ENCODE peak calls at places on chromosomes 2 and 18, in four cellular contexts. One of them, this sample, is unnamed.

GRCh38 chr18:75489493-75490190 is 62.1 kb upstream of the SMIM21 start:
- DNase-seq in SK-N-SH: no peak
- DNase-seq in HepG2: peak; percentile 7
- DNase-seq in K562: no peak
- DNase-seq in this sample: peak; percentile 81

GRCh38 chr2:106030287-106031268 is 163.5 kb downstream of the UXS1 start:
- DNase-seq in SK-N-SH: no peak
- DNase-seq in HepG2: peak; percentile 90
- DNase-seq in K562: no peak
- DNase-seq in this sample: no peak

GRCh38 chr2:145332210-145332609 is 812.3 kb upstream of the ZEB2 start:
- DNase-seq in SK-N-SH: no peak
- DNase-seq in HepG2: no peak
- DNase-seq in K562: no peak
- DNase-seq in this sample: no peak

GRCh38 chr18:62741118-62741566 is 25.8 kb downstream of the PHLPP1 start:
- DNase-seq in SK-N-SH: no peak
- DNase-seq in HepG2: peak; percentile 93
- DNase-seq in K562: peak; percentile 70
- DNase-seq in this sample: peak; percentile 91

GRCh38 chr2:20050104-20050711 is 1.2 kb downstream of the LAPTM4A start:
- DNase-seq in SK-N-SH: peak; percentile 30
- DNase-seq in HepG2: peak; percentile 18
- DNase-seq in K562: peak; percentile 80
- DNase-seq in this sample: no peak

GRCh38 chr18:63022429-63023022 is 297.0 kb downstream of the BCL2 start:
- DNase-seq in SK-N-SH: peak; percentile 59
- DNase-seq in HepG2: no peak
- DNase-seq in K562: peak; percentile 12
- DNase-seq in this sample: no peak

GRCh38 chr2:19785432-19785831 is 116.4 kb downstream of the TTC32 start:
- DNase-seq in SK-N-SH: no peak
- DNase-seq in HepG2: no peak
- DNase-seq in K562: no peak
- DNase-seq in this sample: no peak

GRCh38 chr2:205511666-205512065 is 170.6 kb upstream of the NRP2 start:
- DNase-seq in SK-N-SH: no peak
- DNase-seq in HepG2: no peak
- DNase-seq in K562: no peak
- DNase-seq in this sample: no peak

GRCh38 chr2:189599245-189599644 is 18.7 kb upstream of the SLC40A1 start:
- DNase-seq in SK-N-SH: no peak
- DNase-seq in HepG2: no peak
- DNase-seq in K562: no peak
- DNase-seq in this sample: no peak

GRCh38 chr18:70044626-70045025 is 97.0 kb upstream of the CD226 start:
- DNase-seq in SK-N-SH: peak; percentile 7
- DNase-seq in HepG2: no peak
- DNase-seq in K562: no peak
- DNase-seq in this sample: peak; percentile 37

GRCh38 chr18:49560277-49561126 is 1.4 kb upstream of the LIPG start:
- DNase-seq in SK-N-SH: peak; percentile 62
- DNase-seq in HepG2: no peak
- DNase-seq in K562: no peak
- DNase-seq in this sample: no peak

GRCh38 chr2:46269545-46270273 is 27.5 kb upstream of the EPAS1 start:
- DNase-seq in SK-N-SH: no peak
- DNase-seq in HepG2: no peak
- DNase-seq in K562: peak; percentile 59
- DNase-seq in this sample: no peak

GRCh38 chr18:63700501-63700900 is 2.3 kb upstream of the SERPINB11 start:
- DNase-seq in SK-N-SH: no peak
- DNase-seq in HepG2: no peak
- DNase-seq in K562: no peak
- DNase-seq in this sample: no peak

GRCh38 chr2:229712125-229712524 is 2.2 kb downstream of the DNER start:
- DNase-seq in SK-N-SH: no peak
- DNase-seq in HepG2: no peak
- DNase-seq in K562: no peak
- DNase-seq in this sample: no peak

GRCh38 chr18:8937695-8938094 is 164.8 kb upstream of the NDUFV2 start:
- DNase-seq in SK-N-SH: no peak
- DNase-seq in HepG2: no peak
- DNase-seq in K562: no peak
- DNase-seq in this sample: no peak

GRCh38 chr2:196170681-196171247 is 614 bp downstream of the STK17B start:
- DNase-seq in SK-N-SH: no peak
- DNase-seq in HepG2: peak; percentile 9
- DNase-seq in K562: peak; percentile 35
- DNase-seq in this sample: no peak

GRCh38 chr2:62267687-62268086 is 71.8 kb downstream of the B3GNT2 start:
- DNase-seq in SK-N-SH: no peak
- DNase-seq in HepG2: no peak
- DNase-seq in K562: no peak
- DNase-seq in this sample: no peak

GRCh38 chr2:159753797-159754196 is 41.5 kb downstream of the MARCHF7 start:
- DNase-seq in SK-N-SH: no peak
- DNase-seq in HepG2: no peak
- DNase-seq in K562: no peak
- DNase-seq in this sample: no peak

GRCh38 chr2:239178484-239178883 is 222.3 kb downstream of the HDAC4 start:
- DNase-seq in SK-N-SH: no peak
- DNase-seq in HepG2: no peak
- DNase-seq in K562: no peak
- DNase-seq in this sample: no peak

GRCh38 chr2:232550351-232551261 is at the start of the genes EIF4E2 and TIGD1:
- DNase-seq in SK-N-SH: peak; percentile 99
- DNase-seq in HepG2: peak; percentile 95
- DNase-seq in K562: peak; percentile 94
- DNase-seq in this sample: peak; percentile 84

GRCh38 chr2:2744958-2745715 is 414.1 kb upstream of the MYT1L start:
- DNase-seq in SK-N-SH: no peak
- DNase-seq in HepG2: no peak
- DNase-seq in K562: no peak
- DNase-seq in this sample: no peak

GRCh38 chr2:234334146-234334545 is 162.7 kb downstream of the ARL4C start:
- DNase-seq in SK-N-SH: peak; percentile 55
- DNase-seq in HepG2: no peak
- DNase-seq in K562: no peak
- DNase-seq in this sample: no peak

GRCh38 chr2:158006961-158007664 is 94.6 kb upstream of the UPP2 start:
- DNase-seq in SK-N-SH: no peak
- DNase-seq in HepG2: no peak
- DNase-seq in K562: peak; percentile 26
- DNase-seq in this sample: no peak

GRCh38 chr2:78476619-78477229 is 548.8 kb upstream of the REG3G start:
- DNase-seq in SK-N-SH: no peak
- DNase-seq in HepG2: no peak
- DNase-seq in K562: no peak
- DNase-seq in this sample: no peak

GRCh38 chr2:25377822-25378421 is 36.2 kb upstream of the DNMT3A start:
- DNase-seq in SK-N-SH: no peak
- DNase-seq in HepG2: no peak
- DNase-seq in K562: no peak
- DNase-seq in this sample: no peak

GRCh38 chr2:98761267-98761781 is 30.4 kb upstream of the MGAT4A start:
- DNase-seq in SK-N-SH: no peak
- DNase-seq in HepG2: peak; percentile 33
- DNase-seq in K562: no peak
- DNase-seq in this sample: no peak

GRCh38 chr18:55847960-55848359 is 260.0 kb upstream of the TCF4 start:
- DNase-seq in SK-N-SH: no peak
- DNase-seq in HepG2: no peak
- DNase-seq in K562: no peak
- DNase-seq in this sample: no peak

GRCh38 chr2:33131108-33131507 is 184.4 kb downstream of the LTBP1 start:
- DNase-seq in SK-N-SH: no peak
- DNase-seq in HepG2: no peak
- DNase-seq in K562: no peak
- DNase-seq in this sample: no peak

GRCh38 chr18:57856707-57857280 is 53.7 kb upstream of the ATP8B1 start:
- DNase-seq in SK-N-SH: no peak
- DNase-seq in HepG2: no peak
- DNase-seq in K562: no peak
- DNase-seq in this sample: no peak

GRCh38 chr2:25341753-25342371 is at the start of gene DNMT3A:
- DNase-seq in SK-N-SH: peak; percentile 94
- DNase-seq in HepG2: no peak
- DNase-seq in K562: peak; percentile 78
- DNase-seq in this sample: no peak

DNA sequence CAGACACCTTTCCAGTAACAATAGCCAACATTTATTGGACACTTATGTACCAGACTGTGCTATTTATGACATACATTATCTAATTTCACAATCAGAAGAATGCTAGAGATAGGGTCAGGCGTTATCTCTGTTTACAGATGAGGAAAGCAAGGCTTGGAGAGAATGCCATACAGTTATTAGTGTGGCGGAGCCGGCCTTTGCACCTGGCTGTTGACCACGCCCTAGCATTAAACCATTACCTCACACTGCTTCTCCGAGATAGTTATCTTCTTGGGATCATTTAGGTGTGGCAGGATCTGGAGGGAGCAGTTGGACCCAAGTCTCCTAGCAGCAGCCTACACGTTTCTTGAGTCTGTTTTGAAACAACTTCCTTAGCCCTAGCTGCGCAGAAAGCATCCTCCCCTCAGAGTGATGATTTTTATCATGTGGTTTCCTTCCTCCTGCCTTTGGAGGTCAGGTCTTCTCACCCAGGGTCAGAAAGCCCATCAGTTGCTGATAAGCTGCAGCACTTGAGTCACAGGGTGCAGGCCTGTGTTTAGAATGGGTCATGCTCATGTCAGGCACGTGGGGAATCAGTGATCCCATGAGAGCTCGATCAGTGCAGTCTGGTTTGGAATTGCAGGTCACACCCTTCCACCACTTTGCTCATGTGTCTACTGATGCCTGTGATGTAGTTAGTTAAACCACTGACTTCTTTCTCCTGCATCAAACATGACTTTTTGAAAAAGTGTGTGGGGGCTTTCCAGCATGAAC is 118.2 kb downstream of the SPTBN1 start:
- DNase-seq in SK-N-SH: no peak
- DNase-seq in HepG2: peak; percentile 88
- DNase-seq in K562: peak; percentile 83
- DNase-seq in this sample: no peak
- TF ChIP-seq ELF1 in SK-N-SH: no peak
- TF ChIP-seq ELF1 in HepG2: no peak
- TF ChIP-seq ELF1 in K562: no peak
- TF ChIP-seq ELF1 in this sample: no peak

GRCh38 chr2:111698743-111699554 is 185.0 kb downstream of the ANAPC1 start:
- DNase-seq in SK-N-SH: peak; percentile 47
- DNase-seq in HepG2: peak; percentile 94
- DNase-seq in K562: peak; percentile 96
- DNase-seq in this sample: peak; percentile 95
- TF ChIP-seq ELF1 in SK-N-SH: peak; percentile 69
- TF ChIP-seq ELF1 in HepG2: peak; percentile 90
- TF ChIP-seq ELF1 in K562: peak; percentile 91
- TF ChIP-seq ELF1 in this sample: no peak

DNA sequence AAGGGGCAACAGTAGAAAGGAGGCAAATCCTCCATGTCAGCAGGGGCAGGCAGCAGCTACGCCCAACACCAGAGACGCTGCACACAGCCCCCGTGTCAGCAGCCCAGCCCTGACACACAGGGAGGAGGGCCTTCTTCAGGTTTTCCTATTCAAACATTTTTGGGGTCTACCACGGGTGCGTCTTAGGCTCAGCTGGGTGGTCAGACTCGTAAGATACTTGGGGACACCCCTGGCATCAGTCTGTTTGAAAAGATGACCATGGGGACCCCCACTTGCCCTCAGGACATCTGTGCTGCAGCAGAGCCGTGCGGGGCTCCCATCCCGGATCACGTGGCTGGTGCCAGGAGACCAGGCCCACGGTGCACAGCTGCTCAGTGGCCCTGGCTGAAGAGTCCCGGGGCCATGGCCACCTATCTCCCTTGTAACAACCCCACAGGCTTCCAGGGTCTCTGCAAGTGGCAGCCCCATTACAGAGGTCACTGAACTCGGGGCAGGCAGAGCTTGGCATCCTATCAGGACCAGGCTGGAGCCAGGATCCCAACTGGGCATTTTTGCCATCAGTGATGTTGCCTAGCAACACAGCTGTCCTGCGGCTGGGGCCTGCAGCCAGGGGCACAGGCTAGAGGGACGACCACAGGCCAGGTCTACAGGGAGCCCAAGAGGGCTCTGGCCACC is 82.5 kb downstream of the EDAR start:
- DNase-seq in SK-N-SH: peak; percentile 55
- DNase-seq in HepG2: no peak
- DNase-seq in K562: no peak
- DNase-seq in this sample: no peak
- TF ChIP-seq ELF1 in SK-N-SH: no peak
- TF ChIP-seq ELF1 in HepG2: no peak
- TF ChIP-seq ELF1 in K562: no peak
- TF ChIP-seq ELF1 in this sample: no peak

DNA sequence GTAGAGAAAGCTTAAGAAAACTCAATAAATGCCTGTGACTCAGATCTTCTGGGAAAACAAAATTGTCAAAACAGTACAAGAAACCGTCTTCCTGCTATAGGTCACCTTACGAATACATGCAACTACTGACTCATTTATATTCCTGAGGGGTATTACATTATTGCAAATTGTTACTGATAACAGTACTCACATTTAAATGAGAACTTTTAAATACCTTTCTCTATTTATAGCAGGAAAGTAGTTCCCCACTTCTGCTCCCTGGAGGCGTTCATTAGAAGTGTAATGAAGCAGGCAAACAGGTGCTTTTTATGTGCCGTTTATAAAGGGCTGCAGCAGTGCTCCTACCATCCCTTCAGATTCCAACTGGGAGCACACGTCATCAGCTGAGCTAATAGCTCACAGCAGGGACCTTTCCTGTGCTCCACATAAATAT is 65.1 kb upstream of the RPRM start:
- DNase-seq in SK-N-SH: no peak
- DNase-seq in HepG2: no peak
- DNase-seq in K562: no peak
- DNase-seq in this sample: no peak
- TF ChIP-seq ELF1 in SK-N-SH: no peak
- TF ChIP-seq ELF1 in HepG2: no peak
- TF ChIP-seq ELF1 in K562: no peak
- TF ChIP-seq ELF1 in this sample: no peak

DNA sequence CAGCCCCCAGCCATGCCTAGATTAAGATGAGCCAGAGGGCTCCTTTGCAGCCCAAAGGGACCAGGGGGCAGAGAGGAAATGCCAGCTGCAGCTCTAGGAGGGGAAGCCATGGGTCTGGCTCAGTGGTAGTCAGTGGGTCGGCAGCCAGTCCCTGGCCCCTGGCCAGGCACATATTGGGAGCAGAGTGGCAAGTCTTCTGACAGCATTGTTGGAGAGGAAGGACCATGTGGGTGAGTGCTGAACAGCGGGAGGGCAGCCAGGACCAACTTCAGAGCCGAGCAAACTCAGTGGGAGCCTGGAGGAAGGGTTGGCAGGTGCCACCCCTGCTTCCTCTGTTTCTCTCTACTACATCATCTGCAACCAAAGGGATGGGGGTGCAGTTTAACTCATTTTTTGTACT is 140.5 kb upstream of the PELI1 start:
- DNase-seq in SK-N-SH: no peak
- DNase-seq in HepG2: no peak
- DNase-seq in K562: no peak
- DNase-seq in this sample: no peak
- TF ChIP-seq ELF1 in SK-N-SH: no peak
- TF ChIP-seq ELF1 in HepG2: no peak
- TF ChIP-seq ELF1 in K562: no peak
- TF ChIP-seq ELF1 in this sample: no peak